ENCODE peak calls at places on chromosomes 11 and 22, in four cellular contexts. One of them, this sample, is unnamed.

GRCh38 chr22:41745968-41746367 is 46.7 kb downstream of the MEI1 start:
- DNase-seq in fibroblast of pulmonary artery: no peak
- DNase-seq in effector memory CD8-positive, alpha-beta T cell: no peak
- DNase-seq in ELR: no peak
- DNase-seq in this sample: no peak

GRCh38 chr11:113256431-113257227 is 57.8 kb upstream of the TTC12 start:
- DNase-seq in fibroblast of pulmonary artery: no peak
- DNase-seq in effector memory CD8-positive, alpha-beta T cell: no peak
- DNase-seq in ELR: peak; percentile 16
- DNase-seq in this sample: no peak

GRCh38 chr11:69905611-69906452 is 86.6 kb upstream of the FGF3 start:
- DNase-seq in fibroblast of pulmonary artery: no peak
- DNase-seq in effector memory CD8-positive, alpha-beta T cell: no peak
- DNase-seq in ELR: no peak
- DNase-seq in this sample: no peak

GRCh38 chr11:8566613-8567210 is 27.3 kb downstream of the STK33 start:
- DNase-seq in fibroblast of pulmonary artery: peak; percentile 68
- DNase-seq in effector memory CD8-positive, alpha-beta T cell: no peak
- DNase-seq in ELR: peak; percentile 74
- DNase-seq in this sample: peak; percentile 34

GRCh38 chr22:42745118-42745517 is 24.4 kb upstream of the A4GALT start:
- DNase-seq in fibroblast of pulmonary artery: peak; percentile 47
- DNase-seq in effector memory CD8-positive, alpha-beta T cell: no peak
- DNase-seq in ELR: peak; percentile 76
- DNase-seq in this sample: no peak

GRCh38 chr11:77195071-77195705 is 67.1 kb downstream of the MYO7A start:
- DNase-seq in fibroblast of pulmonary artery: no peak
- DNase-seq in effector memory CD8-positive, alpha-beta T cell: no peak
- DNase-seq in ELR: no peak
- DNase-seq in this sample: no peak

GRCh38 chr11:100546714-100547113 is 140.4 kb upstream of the ARHGAP42 start:
- DNase-seq in fibroblast of pulmonary artery: peak; percentile 71
- DNase-seq in effector memory CD8-positive, alpha-beta T cell: no peak
- DNase-seq in ELR: peak; percentile 42
- DNase-seq in this sample: no peak

GRCh38 chr11:1839924-1840779 is 1.4 kb downstream of the TNNI2 start:
- DNase-seq in fibroblast of pulmonary artery: no peak
- DNase-seq in effector memory CD8-positive, alpha-beta T cell: no peak
- DNase-seq in ELR: no peak
- DNase-seq in this sample: no peak

GRCh38 chr22:50724616-50725015 is 13.4 kb upstream of the ACR start:
- DNase-seq in fibroblast of pulmonary artery: no peak
- DNase-seq in effector memory CD8-positive, alpha-beta T cell: no peak
- DNase-seq in ELR: no peak
- DNase-seq in this sample: no peak

GRCh38 chr22:42697542-42698013 is 23.1 kb downstream of the A4GALT start:
- DNase-seq in fibroblast of pulmonary artery: peak; percentile 93
- DNase-seq in effector memory CD8-positive, alpha-beta T cell: no peak
- DNase-seq in ELR: peak; percentile 91
- DNase-seq in this sample: no peak

GRCh38 chr11:107882095-107882820 is 23.7 kb upstream of the SLC35F2 start:
- DNase-seq in fibroblast of pulmonary artery: no peak
- DNase-seq in effector memory CD8-positive, alpha-beta T cell: no peak
- DNase-seq in ELR: no peak
- DNase-seq in this sample: no peak

GRCh38 chr11:84691830-84692229 is 935.3 kb downstream of the DLG2 start:
- DNase-seq in fibroblast of pulmonary artery: no peak
- DNase-seq in effector memory CD8-positive, alpha-beta T cell: no peak
- DNase-seq in ELR: no peak
- DNase-seq in this sample: no peak

GRCh38 chr11:34323601-34324000 is 34.2 kb downstream of the ABTB2 start:
- DNase-seq in fibroblast of pulmonary artery: no peak
- DNase-seq in effector memory CD8-positive, alpha-beta T cell: no peak
- DNase-seq in ELR: no peak
- DNase-seq in this sample: no peak

GRCh38 chr22:35921777-35922176 is 106.8 kb downstream of the RBFOX2 start:
- DNase-seq in fibroblast of pulmonary artery: peak; percentile 93
- DNase-seq in effector memory CD8-positive, alpha-beta T cell: peak; percentile 16
- DNase-seq in ELR: peak; percentile 92
- DNase-seq in this sample: peak; percentile 23

GRCh38 chr11:42528471-42528870 is 783.3 kb upstream of the API5 start:
- DNase-seq in fibroblast of pulmonary artery: no peak
- DNase-seq in effector memory CD8-positive, alpha-beta T cell: no peak
- DNase-seq in ELR: no peak
- DNase-seq in this sample: no peak

GRCh38 chr11:133058501-133058900 is 473.8 kb downstream of the OPCML start:
- DNase-seq in fibroblast of pulmonary artery: no peak
- DNase-seq in effector memory CD8-positive, alpha-beta T cell: no peak
- DNase-seq in ELR: no peak
- DNase-seq in this sample: no peak

GRCh38 chr22:20998411-20999336 is 3.2 kb downstream of the THAP7 start:
- DNase-seq in fibroblast of pulmonary artery: no peak
- DNase-seq in effector memory CD8-positive, alpha-beta T cell: no peak
- DNase-seq in ELR: peak; percentile 53
- DNase-seq in this sample: no peak

GRCh38 chr22:43600265-43600664 is 188.5 kb downstream of the MPPED1 start:
- DNase-seq in fibroblast of pulmonary artery: no peak
- DNase-seq in effector memory CD8-positive, alpha-beta T cell: no peak
- DNase-seq in ELR: no peak
- DNase-seq in this sample: no peak

GRCh38 chr11:96356837-96357236 is 13.8 kb upstream of the MAML2 start:
- DNase-seq in fibroblast of pulmonary artery: no peak
- DNase-seq in effector memory CD8-positive, alpha-beta T cell: no peak
- DNase-seq in ELR: no peak
- DNase-seq in this sample: no peak

GRCh38 chr11:58965246-58965985 is 26.1 kb downstream of the GLYATL1 start:
- DNase-seq in fibroblast of pulmonary artery: no peak
- DNase-seq in effector memory CD8-positive, alpha-beta T cell: no peak
- DNase-seq in ELR: peak; percentile 63
- DNase-seq in this sample: no peak

GRCh38 chr11:34197256-34197655 is 91.8 kb downstream of the NAT10 start:
- DNase-seq in fibroblast of pulmonary artery: no peak
- DNase-seq in effector memory CD8-positive, alpha-beta T cell: no peak
- DNase-seq in ELR: no peak
- DNase-seq in this sample: no peak

GRCh38 chr11:113603277-113604059 is 102.6 kb downstream of the TMPRSS5 start:
- DNase-seq in fibroblast of pulmonary artery: peak; percentile 48
- DNase-seq in effector memory CD8-positive, alpha-beta T cell: no peak
- DNase-seq in ELR: no peak
- DNase-seq in this sample: no peak

GRCh38 chr11:63805844-63806415 is 7.3 kb upstream of the SPINDOC start:
- DNase-seq in fibroblast of pulmonary artery: peak; percentile 79
- DNase-seq in effector memory CD8-positive, alpha-beta T cell: no peak
- DNase-seq in ELR: no peak
- DNase-seq in this sample: no peak

GRCh38 chr11:96215094-96215782 is 127.8 kb downstream of the MAML2 start:
- DNase-seq in fibroblast of pulmonary artery: peak; percentile 68
- DNase-seq in effector memory CD8-positive, alpha-beta T cell: peak; percentile 32
- DNase-seq in ELR: peak; percentile 81
- DNase-seq in this sample: peak; percentile 45

GRCh38 chr11:112004389-112004788 is 20.8 kb upstream of the DLAT start:
- DNase-seq in fibroblast of pulmonary artery: no peak
- DNase-seq in effector memory CD8-positive, alpha-beta T cell: peak; percentile 14
- DNase-seq in ELR: peak; percentile 51
- DNase-seq in this sample: no peak

GRCh38 chr22:49480896-49481650 is 346.6 kb downstream of the BRD1 start:
- DNase-seq in fibroblast of pulmonary artery: no peak
- DNase-seq in effector memory CD8-positive, alpha-beta T cell: no peak
- DNase-seq in ELR: no peak
- DNase-seq in this sample: no peak

GRCh38 chr11:122617926-122618325 is 37.6 kb upstream of the UBASH3B start:
- DNase-seq in fibroblast of pulmonary artery: no peak
- DNase-seq in effector memory CD8-positive, alpha-beta T cell: no peak
- DNase-seq in ELR: peak; percentile 17
- DNase-seq in this sample: no peak

GRCh38 chr11:35714882-35715612 is 52.5 kb downstream of the TRIM44 start:
- DNase-seq in fibroblast of pulmonary artery: peak; percentile 26
- DNase-seq in effector memory CD8-positive, alpha-beta T cell: peak; percentile 0
- DNase-seq in ELR: peak; percentile 60
- DNase-seq in this sample: no peak

GRCh38 chr11:1044160-1044559 is 7.6 kb upstream of the MUC6 start:
- DNase-seq in fibroblast of pulmonary artery: no peak
- DNase-seq in effector memory CD8-positive, alpha-beta T cell: no peak
- DNase-seq in ELR: no peak
- DNase-seq in this sample: no peak

GRCh38 chr11:113184498-113184897 is 129.9 kb upstream of the TTC12 start:
- DNase-seq in fibroblast of pulmonary artery: peak; percentile 95
- DNase-seq in effector memory CD8-positive, alpha-beta T cell: no peak
- DNase-seq in ELR: peak; percentile 98
- DNase-seq in this sample: no peak

GRCh38 chr11:117827521-117828511 is 3.3 kb upstream of the FXYD2 start:
- DNase-seq in fibroblast of pulmonary artery: no peak
- DNase-seq in effector memory CD8-positive, alpha-beta T cell: no peak
- DNase-seq in ELR: no peak
- DNase-seq in this sample: peak; percentile 64

GRCh38 chr11:121109916-121110656 is 9.0 kb downstream of the TECTA start:
- DNase-seq in fibroblast of pulmonary artery: no peak
- DNase-seq in effector memory CD8-positive, alpha-beta T cell: no peak
- DNase-seq in ELR: no peak
- DNase-seq in this sample: no peak